ENCODE peak calls at places on chromosomes 2 and 18, in eight cellular contexts. H, O, I, U, D, F, C and Q are unnamed samples. For H3K27me3, the result is how much of the 10 kb centered on the place peaks cover.

GRCh38 chr2:202249521-202249850 is 11.1 kb upstream of the SUMO1 start:
- DNase-seq in U (no peak), I (peak), O (no peak), C (no peak), D (no peak), H (no peak), F (no peak), Q (peak)

GRCh38 chr2:146806295-146807005 is 1038.4 kb upstream of the ACVR2A start:
- DNase-seq in C (no peak), D (no peak), F (no peak), O (no peak), I (peak), U (no peak), H (no peak), Q (peak)

GRCh38 chr2:97868986-97869721 is 126.6 kb downstream of the TMEM131 start:
- DNase-seq in D (peak), H (no peak), I (peak), F (no peak), U (no peak), C (peak), O (no peak), Q (peak)

GRCh38 chr18:75879196-75879595 is 451.7 kb upstream of the SMIM21 start:
- DNase-seq in H (no peak), F (no peak), O (no peak), I (peak), D (no peak), U (no peak), C (no peak), Q (no peak)

GRCh38 chr2:66305714-66306113 is 129.2 kb upstream of the MEIS1 start:
- DNase-seq in I (no peak), C (peak), F (peak), D (peak), U (no peak), H (no peak), O (no peak), Q (no peak)

GRCh38 chr2:70523672-70523995 is 30.0 kb downstream of the TGFA start:
- DNase-seq in U (no peak), O (no peak), H (no peak), C (no peak), D (no peak), I (no peak), F (no peak), Q (no peak)

GRCh38 chr2:235825946-235826345 is 332.1 kb downstream of the AGAP1 start:
- DNase-seq in H (no peak), I (no peak), F (no peak), O (no peak), U (no peak), C (no peak), D (peak), Q (no peak)

GRCh38 chr2:237677951-237678481 is 50.6 kb downstream of the LRRFIP1 start:
- DNase-seq in U (no peak), H (no peak), I (peak), O (no peak), C (no peak), D (no peak), F (no peak), Q (no peak)

GRCh38 chr18:78973357-78974083 is 6.1 kb upstream of the SALL3 start:
- DNase-seq in F (no peak), U (no peak), H (no peak), C (no peak), D (no peak), O (no peak), I (no peak), Q (no peak)

GRCh38 chr18:78975699-78976098 is 3.9 kb upstream of the SALL3 start:
- DNase-seq in H (no peak), I (no peak), D (no peak), U (no peak), F (no peak), O (no peak), C (no peak), Q (no peak)

GRCh38 chr18:78972930-78973331 is 6.7 kb upstream of the SALL3 start:
- DNase-seq in F (no peak), C (no peak), I (no peak), D (no peak), H (no peak), U (no peak), O (no peak), Q (no peak)

GRCh38 chr18:78975282-78975681 is 4.3 kb upstream of the SALL3 start:
- DNase-seq in C (no peak), U (no peak), D (no peak), O (no peak), H (no peak), F (no peak), I (no peak), Q (no peak)

DNA sequence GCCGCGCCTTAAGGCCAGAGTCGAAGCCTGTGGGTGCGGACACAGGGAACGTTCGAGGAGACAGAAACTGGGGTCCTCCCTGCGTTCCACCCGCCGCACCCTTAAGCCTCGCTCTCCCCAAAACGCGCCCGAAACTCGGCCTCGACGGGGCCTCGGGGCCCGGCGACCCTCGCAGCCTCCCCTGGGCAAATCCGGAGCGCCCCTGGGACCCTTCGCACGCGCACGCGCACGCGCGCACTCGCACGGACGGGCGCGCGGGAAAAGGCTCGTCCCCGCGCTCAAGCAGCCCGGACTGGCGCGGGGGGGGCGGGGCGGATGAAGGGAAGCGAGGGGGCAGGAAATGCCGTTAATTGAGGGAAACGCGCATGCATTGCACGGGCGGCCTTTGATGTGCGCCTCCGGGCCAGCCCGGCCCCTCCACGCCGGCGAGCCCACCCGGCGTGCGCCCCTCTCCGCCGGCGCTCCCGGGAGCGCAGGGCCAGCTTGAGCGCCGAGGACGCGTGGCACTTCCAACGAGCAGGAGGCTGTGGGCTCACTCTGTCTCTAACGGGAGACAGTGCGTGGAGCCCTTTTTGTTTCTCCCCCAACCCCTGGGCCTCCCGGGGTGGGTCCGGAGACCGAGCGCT is 5.4 kb upstream of the SALL3 start:
- DNase-seq in O (no peak), I (no peak), F (no peak), C (peak), H (no peak), U (no peak), D (no peak), Q (no peak)
- H3K27me3 ChIP-seq in O (under half), I (half or more), F (half or more), C (under half), H (under half), U (under half), D (under half), Q (half or more)

GRCh38 chr2:60366178-60366577 is 187.3 kb downstream of the BCL11A start:
- DNase-seq in U (no peak), O (peak), H (peak), I (no peak), F (peak), C (peak), D (no peak), Q (no peak)

GRCh38 chr2:60368437-60368836 is 185.0 kb downstream of the BCL11A start:
- DNase-seq in D (no peak), I (no peak), C (no peak), H (no peak), O (no peak), F (no peak), U (no peak), Q (no peak)

GRCh38 chr2:60361498-60361897 is 192.0 kb downstream of the BCL11A start:
- DNase-seq in O (no peak), I (no peak), D (no peak), H (no peak), C (no peak), U (no peak), F (no peak), Q (no peak)

GRCh38 chr2:60364441-60364840 is 189.0 kb downstream of the BCL11A start:
- DNase-seq in F (no peak), O (no peak), D (no peak), U (no peak), H (no peak), I (no peak), C (no peak), Q (no peak)

GRCh38 chr2:60365556-60365955 is 187.9 kb downstream of the BCL11A start:
- DNase-seq in F (no peak), H (no peak), D (no peak), U (no peak), I (no peak), O (no peak), C (peak), Q (no peak)
- H3K27me3 ChIP-seq in F (under half), H (under half), D (under half), U (under half), I (under half), O (under half), C (under half), Q (under half)

GRCh38 chr2:86794866-86795265 is 4.2 kb upstream of the CD8A start:
- DNase-seq in C (no peak), H (no peak), U (peak), D (no peak), O (no peak), I (no peak), F (no peak), Q (no peak)
- H3K27me3 ChIP-seq in C (under half), H (under half), U (under half), D (under half), O (under half), I (half or more), F (half or more), Q (half or more)

DNA sequence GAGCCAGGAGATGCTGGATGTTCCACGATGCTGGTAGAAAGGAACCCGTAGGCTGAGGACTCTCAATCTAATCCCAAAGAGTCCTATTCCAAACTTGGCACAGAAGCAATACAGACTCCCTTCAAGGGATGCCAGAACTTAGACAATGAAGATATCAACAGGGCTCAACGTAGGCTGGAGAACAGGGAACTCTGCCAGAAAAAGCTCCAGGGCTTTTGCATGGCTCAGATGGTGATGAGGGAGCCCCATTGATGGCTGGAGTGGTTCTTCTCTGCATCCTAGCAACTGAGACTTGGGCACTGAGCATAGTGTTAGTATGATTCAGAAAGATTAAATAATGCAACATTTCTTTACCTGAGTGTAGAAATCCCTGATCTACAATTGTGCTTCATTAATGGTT is 117.2 kb upstream of the NCK2 start:
- DNase-seq in H (no peak), O (no peak), D (no peak), C (no peak), U (no peak), I (no peak), F (no peak), Q (no peak)
- H3K27me3 ChIP-seq in H (under half), O (under half), D (under half), C (under half), U (under half), I (under half), F (under half), Q (under half)

DNA sequence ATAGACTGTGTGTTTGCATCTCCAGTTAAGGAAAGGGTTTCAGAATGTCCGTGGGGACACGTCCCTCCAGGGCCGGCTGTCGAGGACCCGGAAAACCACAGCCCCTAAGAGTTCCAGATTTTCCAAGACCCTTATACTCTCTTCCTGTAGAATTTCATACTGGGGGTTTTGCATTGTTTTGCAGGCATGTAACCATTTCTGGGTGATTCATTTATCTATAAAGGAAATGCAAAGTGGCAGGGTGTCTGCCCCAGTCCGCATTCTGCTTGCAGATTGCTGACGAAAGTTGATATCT is 8.5 kb downstream of the SP9 start:
- DNase-seq in O (no peak), H (no peak), U (no peak), C (no peak), I (no peak), D (no peak), F (no peak), Q (no peak)
- H3K27me3 ChIP-seq in O (half or more), H (under half), U (half or more), C (under half), I (under half), D (under half), F (half or more), Q (half or more)

GRCh38 chr2:218859556-218859993 is at the start of gene WNT6:
- DNase-seq in C (no peak), U (no peak), H (no peak), D (no peak), I (peak), F (peak), O (no peak), Q (no peak)

GRCh38 chr2:218857371-218858137 is 2.1 kb upstream of the WNT6 start:
- DNase-seq in O (no peak), C (no peak), U (no peak), H (no peak), I (no peak), D (peak), F (no peak), Q (no peak)

GRCh38 chr2:218859994-218860831 is 608 bp downstream of the WNT6 start:
- DNase-seq in O (no peak), D (peak), H (no peak), C (no peak), F (peak), U (no peak), I (no peak), Q (no peak)

GRCh38 chr2:218858138-218858445 is 1.5 kb upstream of the WNT6 start:
- DNase-seq in F (no peak), D (peak), U (no peak), C (no peak), H (no peak), O (no peak), I (no peak), Q (no peak)

GRCh38 chr2:218858671-218859555 is 692 bp upstream of the WNT6 start:
- DNase-seq in O (no peak), F (no peak), I (no peak), U (no peak), H (no peak), C (no peak), D (peak), Q (no peak)
- H3K27me3 ChIP-seq in O (under half), F (half or more), I (half or more), U (under half), H (under half), C (under half), D (under half), Q (half or more)

GRCh38 chr2:233129351-233129978 is 69.3 kb downstream of the INPP5D start:
- DNase-seq in F (no peak), O (no peak), I (no peak), C (peak), H (no peak), U (no peak), D (peak), Q (no peak)

GRCh38 chr2:233130024-233130423 is 69.9 kb downstream of the INPP5D start:
- DNase-seq in O (no peak), H (no peak), D (peak), F (no peak), C (no peak), U (no peak), I (no peak), Q (no peak)

GRCh38 chr2:233133239-233133638 is 73.1 kb downstream of the INPP5D start:
- DNase-seq in F (no peak), U (no peak), O (no peak), I (no peak), D (no peak), C (no peak), H (no peak), Q (no peak)

GRCh38 chr2:233130481-233130970 is 70.4 kb downstream of the INPP5D start:
- DNase-seq in I (no peak), D (peak), F (no peak), C (no peak), H (no peak), O (no peak), U (no peak), Q (no peak)

DNA sequence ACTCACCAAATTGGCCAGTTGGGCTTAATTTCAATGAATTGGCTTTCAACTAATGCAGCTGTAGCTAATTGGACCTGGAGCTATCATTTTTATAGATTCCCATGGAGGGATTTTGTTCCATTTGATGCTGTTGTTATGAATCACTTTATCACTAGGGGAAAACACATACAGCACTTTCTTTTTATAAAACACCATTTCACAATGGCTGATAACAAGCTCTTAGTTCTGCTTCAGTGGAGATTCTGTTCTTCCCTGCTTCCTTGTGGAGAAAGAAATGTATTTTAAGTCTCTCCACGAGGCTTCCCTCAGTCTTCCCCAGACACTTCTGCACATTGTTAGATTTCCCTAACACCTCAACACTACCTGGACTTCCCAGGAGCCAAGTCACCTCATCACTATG is 71.8 kb downstream of the INPP5D start:
- DNase-seq in H (no peak), D (no peak), F (no peak), U (no peak), I (no peak), O (no peak), C (no peak), Q (no peak)
- H3K27me3 ChIP-seq in H (under half), D (under half), F (under half), U (under half), I (under half), O (under half), C (under half), Q (under half)

GRCh38 chr2:157501026-157501425 is 57.1 kb upstream of the CYTIP start:
- DNase-seq in O (no peak), D (no peak), H (no peak), U (no peak), C (no peak), I (no peak), F (no peak), Q (no peak)

GRCh38 chr2:157498501-157498900 is 54.6 kb upstream of the CYTIP start:
- DNase-seq in F (no peak), D (no peak), C (no peak), H (no peak), U (no peak), I (no peak), O (no peak), Q (no peak)

GRCh38 chr2:157504623-157505022 is 60.7 kb upstream of the CYTIP start:
- DNase-seq in O (no peak), H (no peak), I (no peak), U (no peak), C (no peak), D (no peak), F (no peak), Q (no peak)

GRCh38 chr2:157497603-157498314 is 53.9 kb upstream of the CYTIP start:
- DNase-seq in C (peak), F (no peak), I (peak), H (peak), O (no peak), D (no peak), U (no peak), Q (no peak)

DNA sequence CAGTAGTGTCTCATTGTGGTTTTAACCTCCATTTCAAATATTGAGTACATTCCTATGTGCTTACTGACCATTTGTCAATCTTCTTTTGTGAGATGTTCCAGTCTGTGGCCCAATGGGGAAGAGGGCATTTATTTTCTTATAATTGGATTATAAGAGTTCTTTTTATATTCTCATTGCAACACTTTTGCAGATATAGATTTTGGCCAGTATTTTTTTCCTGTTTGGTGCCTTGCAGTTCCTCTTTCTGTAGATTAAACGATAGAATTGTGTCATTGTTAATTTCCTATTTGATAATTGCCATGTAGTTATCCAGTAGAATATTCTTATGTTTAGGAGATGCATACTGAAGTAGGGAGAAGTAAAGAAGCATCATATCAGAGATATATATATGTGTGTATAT is 56.4 kb upstream of the CYTIP start:
- DNase-seq in D (no peak), U (no peak), I (no peak), H (no peak), O (no peak), F (no peak), C (no peak), Q (no peak)
- H3K27me3 ChIP-seq in D (under half), U (under half), I (under half), H (under half), O (under half), F (under half), C (under half), Q (under half)

GRCh38 chr2:44954306-44954901 is 12.9 kb downstream of the SIX3 start:
- DNase-seq in O (no peak), I (no peak), F (no peak), U (no peak), H (no peak), C (no peak), D (no peak), Q (no peak)
- H3K27me3 ChIP-seq in O (under half), I (under half), F (half or more), U (under half), H (under half), C (under half), D (under half), Q (half or more)

GRCh38 chr2:218067523-218067922 is 1.5 kb upstream of the RUFY4 start:
- DNase-seq in D (no peak), I (no peak), C (no peak), H (no peak), U (no peak), O (no peak), F (no peak), Q (no peak)
- H3K27me3 ChIP-seq in D (under half), I (half or more), C (under half), H (under half), U (under half), O (under half), F (under half), Q (half or more)